ENCODE peak calls at places on chromosome X, in four cellular contexts. W is hepatocyte, D is PC-3, T is K562. C is an unnamed sample. For H3K4me1, the result is how much of the 10 kb centered on the place peaks cover.

GRCh38 chrX:64204701-64205440 is 637 bp downstream of the AMER1 start:
- DNase-seq in W (peak), D (peak), T (peak), C (peak)

GRCh38 chrX:154308108-154308946 is 12.7 kb downstream of the TKTL1 start:
- DNase-seq in T (peak), D (peak), W (peak), C (peak)

GRCh38 chrX:100648601-100649417 is 4.8 kb downstream of the SRPX2 start:
- DNase-seq in D (peak), T (no peak), W (peak), C (no peak)

GRCh38 chrX:155962906-155963305 is 34.6 kb upstream of the IL9R start:
- DNase-seq in W (peak), D (no peak), T (no peak), C (no peak)

GRCh38 chrX:131626681-131627296 is 82.9 kb downstream of the OR13H1 start:
- DNase-seq in D (peak), W (peak), T (peak), C (no peak)

GRCh38 chrX:38968344-38968743 is 167.1 kb downstream of the MID1IP1 start:
- DNase-seq in W (peak), T (no peak), D (no peak), C (no peak)

GRCh38 chrX:9494806-9495205 is 29.9 kb downstream of the TBL1X start:
- DNase-seq in T (peak), D (no peak), W (peak), C (no peak)

GRCh38 chrX:153407736-153408135 is 3.5 kb upstream of the ZFP92 start:
- DNase-seq in D (no peak), W (no peak), T (peak), C (no peak)

GRCh38 chrX:75107863-75108509 is 48.1 kb downstream of the ABCB7 start:
- DNase-seq in W (no peak), D (no peak), T (no peak), C (no peak)

GRCh38 chrX:15854080-15854655 is 445 bp downstream of the AP1S2 start:
- DNase-seq in D (peak), T (peak), W (peak), C (peak)

GRCh38 chrX:115372026-115372610 is 82.6 kb downstream of the LUZP4 start:
- DNase-seq in W (peak), D (peak), T (no peak), C (no peak)

GRCh38 chrX:16771483-16772398 is 14.5 kb upstream of the TXLNG start:
- DNase-seq in D (peak), T (peak), W (peak), C (no peak)

GRCh38 chrX:10677490-10677889 is 57.1 kb upstream of the MID1 start:
- DNase-seq in W (no peak), D (no peak), T (no peak), C (no peak)

GRCh38 chrX:85851418-85851817 is 195.9 kb downstream of the CHM start:
- DNase-seq in T (peak), D (peak), W (peak), C (no peak)

GRCh38 chrX:44011505-44011904 is 38.3 kb upstream of the NDP start:
- DNase-seq in T (no peak), D (no peak), W (no peak), C (no peak)

GRCh38 chrX:9337056-9337455 is 127.8 kb upstream of the TBL1X start:
- DNase-seq in W (no peak), D (no peak), T (no peak), C (no peak)

GRCh38 chrX:18424482-18425198 is 768 bp upstream of the CDKL5 start:
- DNase-seq in W (peak), T (peak), D (peak), C (peak)

GRCh38 chrX:74293343-74293946 is 10.5 kb upstream of the ZCCHC13 start:
- DNase-seq in W (peak), D (peak), T (peak), C (peak)

GRCh38 chrX:77167993-77168392 is 279.2 kb upstream of the FGF16 start:
- DNase-seq in D (no peak), W (no peak), T (no peak), C (no peak)

GRCh38 chrX:53133400-53133799 is 39.5 kb downstream of the KANTR start:
- DNase-seq in T (no peak), D (no peak), W (no peak), C (no peak)

GRCh38 chrX:22748093-22748999 is 251.4 kb upstream of the DDX53 start:
- DNase-seq in D (peak), T (peak), W (peak), C (peak)

GRCh38 chrX:42219231-42219630 is 295.9 kb upstream of the CASK start:
- DNase-seq in W (no peak), D (no peak), T (no peak), C (no peak)

GRCh38 chrX:154058207-154058997 is 38.7 kb upstream of the IRAK1 start:
- DNase-seq in W (no peak), D (no peak), T (no peak), C (no peak)

GRCh38 chrX:51855698-51856097 is 37.7 kb upstream of the MAGED1 start:
- DNase-seq in W (no peak), T (no peak), D (no peak), C (no peak)

GRCh38 chrX:54415534-54416350 is 24.5 kb upstream of the TSR2 start:
- DNase-seq in W (no peak), D (no peak), T (no peak), C (no peak)

GRCh38 chrX:11724122-11725017 is 33.7 kb upstream of the MSL3 start:
- DNase-seq in W (peak), D (peak), T (peak), C (peak)

GRCh38 chrX:137263374-137263773 is 229.6 kb upstream of the GPR101 start:
- DNase-seq in W (no peak), D (no peak), T (no peak), C (no peak)

GRCh38 chrX:121000589-121000988 is 15.0 kb upstream of the CT47A1 start:
- DNase-seq in D (peak), T (peak), W (peak), C (no peak)

GRCh38 chrX:42930951-42931350 is 153.0 kb upstream of the PPP1R2C start:
- DNase-seq in W (no peak), T (no peak), D (no peak), C (no peak)

GRCh38 chrX:72540318-72540717 is 32.3 kb downstream of the HDAC8 start:
- DNase-seq in D (peak), T (peak), W (peak), C (no peak)
- TF ChIP-seq CTCF in D (peak), T (peak), W (peak), C (peak)

DNA sequence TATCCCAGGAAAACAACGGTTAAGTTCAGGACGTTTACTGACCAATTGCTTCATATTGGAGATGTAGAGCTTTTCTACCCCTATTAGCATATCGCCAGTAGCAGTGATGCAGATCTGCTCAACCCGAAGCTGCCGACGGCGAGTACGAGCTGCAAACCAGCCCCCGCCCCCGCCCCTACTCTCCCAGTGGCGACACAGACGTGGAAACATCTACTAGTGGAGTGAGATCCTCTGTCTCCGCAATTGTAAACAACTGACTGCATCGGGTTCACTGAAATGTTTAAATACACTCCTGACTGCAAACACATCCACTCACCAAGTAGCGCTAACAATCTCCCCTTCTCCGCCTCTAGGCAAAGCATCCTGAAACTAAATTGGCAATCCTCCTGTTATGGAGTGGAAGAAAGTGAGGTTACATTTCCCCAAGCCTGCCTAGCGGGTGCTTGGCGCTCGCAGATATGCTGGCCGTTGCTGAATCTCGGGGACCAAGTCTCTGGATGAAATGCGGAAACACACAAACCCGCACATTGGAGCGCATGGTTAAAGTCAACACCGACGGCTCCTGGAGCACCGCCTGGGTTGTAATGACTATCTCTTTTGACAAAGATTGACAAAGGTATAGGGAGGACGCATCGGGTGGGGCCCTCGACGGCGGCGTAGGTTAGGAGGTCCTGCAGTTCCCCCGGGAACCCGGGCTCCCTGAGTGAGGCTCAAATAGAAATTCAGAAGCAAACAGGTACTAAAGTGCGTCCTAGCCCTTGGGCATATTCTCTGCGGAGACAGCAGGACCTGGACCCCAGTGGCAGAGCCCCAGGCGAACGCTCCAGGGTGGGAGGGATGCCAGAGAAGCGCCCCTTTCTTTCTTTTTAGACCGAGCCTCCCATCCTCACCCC is 116.9 kb upstream of the TEX13C start:
- DNase-seq in D (no peak), W (peak), T (no peak), C (no peak)
- TF ChIP-seq EZH2 in D (no peak), W (no peak), T (no peak), C (no peak)

DNA sequence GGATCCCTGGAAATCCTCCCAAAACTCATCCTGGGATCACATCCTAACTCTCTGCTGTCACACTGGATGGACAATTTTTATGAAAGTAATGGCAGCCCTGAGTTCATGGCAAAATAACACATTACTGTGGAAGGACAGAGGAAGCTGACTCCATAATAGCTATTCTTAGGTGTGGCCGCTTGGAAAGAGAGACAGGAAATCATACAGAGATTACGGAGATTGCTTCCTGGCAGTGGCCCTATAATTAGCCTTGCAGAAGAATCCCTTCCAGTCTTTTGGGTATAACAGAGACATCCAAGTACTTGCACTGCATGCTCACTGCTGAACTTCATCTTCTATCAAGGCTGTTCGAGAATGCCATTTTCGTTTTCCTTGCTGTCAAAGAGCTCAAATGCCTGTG is 133.1 kb upstream of the VCX start:
- DNase-seq in T (no peak), W (no peak), D (no peak), C (no peak)
- H3K4me1 ChIP-seq in T (under half), W (under half), D (under half), C (under half)

GRCh38 chrX:49278081-49278480 is 8.5 kb downstream of the PPP1R3F start:
- DNase-seq in W (no peak), D (no peak), T (no peak), C (no peak)

GRCh38 chrX:49286136-49286535 is 16.5 kb downstream of the PPP1R3F start:
- DNase-seq in T (no peak), W (no peak), D (no peak), C (no peak)

GRCh38 chrX:49286581-49286980 is 16.9 kb upstream of the GAGE10 start:
- DNase-seq in W (no peak), D (no peak), T (no peak), C (no peak)

GRCh38 chrX:49284212-49284611 is 14.6 kb downstream of the PPP1R3F start:
- DNase-seq in T (no peak), D (no peak), W (no peak), C (no peak)

GRCh38 chrX:49282647-49283011 is 13.0 kb downstream of the PPP1R3F start:
- DNase-seq in D (no peak), W (peak), T (peak), C (no peak)
- TF ChIP-seq CTCF in D (no peak), W (peak), T (peak), C (peak)

C was measured in DND-41.